ENCODE peak calls at places on chromosomes 16 and 17, in six cellular contexts. T, V, X, I, N and Y are unnamed samples.

GRCh38 chr17:39867084-39867890 is 715 bp upstream of the ZPBP2 start:
- DNase-seq in I (no peak), V (no peak), N (no peak), X (no peak), T (no peak), Y (no peak)

GRCh38 chr16:16861546-16861945 is 482.6 kb downstream of the NPIPA7 start:
- DNase-seq in V (peak; percentile 67), X (peak; percentile 55), N (peak; percentile 0), T (peak; percentile 56), I (peak; percentile 55), Y (peak; percentile 32)

GRCh38 chr17:2487306-2487705 is 24.4 kb downstream of the METTL16 start:
- DNase-seq in V (no peak), X (no peak), I (no peak), N (no peak), T (no peak), Y (no peak)

GRCh38 chr16:70157477-70158260 is 15.9 kb upstream of the CLEC18C start:
- DNase-seq in X (no peak), T (no peak), N (no peak), V (no peak), I (no peak), Y (no peak)

GRCh38 chr16:30095166-30096078 is 591 bp downstream of the YPEL3 start:
- DNase-seq in N (no peak), X (no peak), T (no peak), I (no peak), V (no peak), Y (no peak)

GRCh38 chr17:68763551-68763950 is 162.4 kb upstream of the FAM20A start:
- DNase-seq in T (no peak), N (peak; percentile 43), V (no peak), X (no peak), I (no peak), Y (peak; percentile 40)

GRCh38 chr17:27600471-27600870 is 30.5 kb upstream of the LGALS9 start:
- DNase-seq in X (no peak), T (no peak), I (no peak), V (no peak), N (no peak), Y (no peak)

GRCh38 chr17:44898768-44899073 is 524 bp downstream of the EFTUD2 start:
- DNase-seq in T (no peak), N (no peak), I (no peak), X (no peak), V (no peak), Y (no peak)

GRCh38 chr16:69893086-69893485 is 58.0 kb upstream of the CLEC18A start:
- DNase-seq in V (no peak), N (no peak), X (no peak), I (no peak), T (no peak), Y (no peak)

GRCh38 chr17:1718362-1719165 is 5.9 kb upstream of the WDR81 start:
- DNase-seq in T (peak; percentile 27), X (no peak), N (no peak), V (no peak), I (no peak), Y (no peak)

GRCh38 chr16:68235882-68236803 is at the start of gene ESRP2:
- DNase-seq in N (no peak), X (no peak), I (peak; percentile 80), T (peak; percentile 89), V (peak; percentile 89), Y (no peak)

GRCh38 chr17:77657821-77658220 is 300.7 kb upstream of the TNRC6C start:
- DNase-seq in T (no peak), V (no peak), I (no peak), N (no peak), X (no peak), Y (no peak)

GRCh38 chr17:7853693-7854043 is 1.2 kb upstream of the TMEM88 start:
- DNase-seq in N (no peak), I (peak; percentile 48), X (no peak), V (peak; percentile 63), T (peak; percentile 64), Y (no peak)

GRCh38 chr17:14294876-14295275 is 6.0 kb upstream of the HS3ST3B1 start:
- DNase-seq in T (peak; percentile 42), N (no peak), X (no peak), V (peak; percentile 71), I (peak; percentile 57), Y (no peak)

GRCh38 chr17:35051579-35052239 is 11.8 kb downstream of the RFFL start:
- DNase-seq in X (no peak), V (no peak), T (no peak), I (no peak), N (peak; percentile 84), Y (peak; percentile 19)

GRCh38 chr16:66262253-66263167 is 104.0 kb upstream of the CDH5 start:
- DNase-seq in N (peak; percentile 59), I (no peak), X (no peak), T (no peak), V (no peak), Y (peak; percentile 57)

GRCh38 chr16:81265658-81266451 is 27.4 kb downstream of the BCO1 start:
- DNase-seq in V (no peak), I (no peak), T (no peak), X (no peak), N (no peak), Y (peak; percentile 19)

GRCh38 chr16:14071576-14072271 is 605 bp downstream of the MRTFB start:
- DNase-seq in X (peak; percentile 9), T (peak; percentile 48), I (no peak), N (peak; percentile 41), V (peak; percentile 65), Y (no peak)

GRCh38 chr17:62722625-62723024 is 85.5 kb downstream of the MARCHF10 start:
- DNase-seq in N (peak; percentile 21), V (no peak), I (no peak), X (no peak), T (no peak), Y (peak; percentile 43)

GRCh38 chr16:15887283-15887682 is 1.1 kb downstream of the CEP20 start:
- DNase-seq in V (no peak), I (no peak), X (no peak), N (peak; percentile 8), T (no peak), Y (no peak)

GRCh38 chr17:81194941-81195901 is 27.5 kb downstream of the CEP131 start:
- DNase-seq in X (no peak), T (no peak), N (no peak), V (no peak), I (no peak), Y (no peak)

DNA sequence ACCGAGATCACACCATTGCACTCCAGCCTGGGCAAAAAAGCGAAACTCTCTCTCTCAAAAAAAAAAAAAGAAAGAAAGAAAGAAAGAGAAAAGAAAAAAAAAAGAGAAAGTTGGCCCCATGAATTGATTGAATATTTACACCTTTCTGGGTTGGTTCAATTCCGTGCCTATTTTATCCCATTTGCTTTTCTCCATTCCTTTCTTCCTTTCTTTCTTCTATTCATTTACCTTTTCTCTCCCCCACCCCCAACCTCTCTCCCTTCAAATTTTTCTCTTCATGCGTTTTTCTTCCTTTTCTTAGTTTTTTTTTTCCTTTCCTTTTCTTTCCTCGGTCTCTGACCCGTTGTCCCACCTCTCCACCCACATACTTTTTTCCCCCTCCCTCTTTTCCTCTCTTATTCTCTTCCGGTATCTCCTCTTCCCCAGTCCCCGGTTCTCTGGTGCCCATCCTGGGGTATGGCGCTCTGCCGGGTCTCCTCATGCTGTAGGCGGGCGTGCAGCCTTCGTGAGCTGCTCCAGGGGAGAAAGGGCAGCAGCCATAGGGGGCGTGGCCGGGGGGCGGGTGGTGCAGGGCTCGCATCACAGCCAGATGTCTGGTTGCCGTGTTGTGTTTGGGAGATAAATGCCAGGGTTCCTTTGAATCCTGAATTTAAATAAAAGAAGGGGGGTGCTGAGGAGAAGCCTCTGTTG is 5.3 kb upstream of the COL1A1 start:
- DNase-seq in N (peak; percentile 79), V (peak; percentile 83), T (peak; percentile 91), I (peak; percentile 71), X (no peak), Y (peak; percentile 66)
- H4K8ac ChIP-seq in N (peak overlapping the region; percentile 45), V (no peak overlapping the region), T (no peak overlapping the region), I (no peak overlapping the region), X (no peak overlapping the region), Y (peak overlapping the region; percentile 39)

DNA sequence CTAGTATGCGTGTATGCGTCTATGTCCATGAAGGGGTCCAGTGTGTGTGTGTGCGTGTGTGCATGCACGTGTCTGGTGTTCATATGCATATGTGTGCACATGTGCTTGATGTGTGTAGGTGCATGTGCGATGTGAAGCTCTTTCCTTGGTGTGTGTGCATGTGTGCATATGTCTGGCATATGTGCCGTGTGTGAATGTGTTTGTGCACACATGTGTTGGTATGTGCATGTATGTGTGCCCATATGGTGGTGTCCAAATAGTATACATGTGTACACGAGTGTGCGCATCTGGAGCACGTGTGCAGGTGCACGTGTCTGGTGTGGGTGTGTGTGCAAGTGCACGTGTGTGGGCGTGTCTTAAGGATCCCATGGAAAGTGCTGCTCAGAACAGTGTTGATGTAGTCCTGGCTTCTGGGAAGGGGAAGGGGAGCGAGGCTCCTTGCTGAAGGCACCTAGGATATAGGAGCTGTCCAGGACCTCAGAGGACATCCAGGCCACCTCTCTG is 17.0 kb downstream of the CACNA1G start:
- DNase-seq in T (no peak), V (no peak), I (no peak), N (no peak), X (no peak), Y (no peak)
- H4K8ac ChIP-seq in T (peak overlapping the region; percentile 69), V (no peak overlapping the region), I (no peak overlapping the region), N (no peak overlapping the region), X (no peak overlapping the region), Y (no peak overlapping the region)

GRCh38 chr16:425082-425718 is at the start of gene RAB11FIP3:
- DNase-seq in I (peak; percentile 85), N (peak; percentile 78), X (peak; percentile 84), T (peak; percentile 85), V (peak; percentile 93), Y (peak; percentile 77)
- H4K8ac ChIP-seq in I (no peak within 1 kb of the TSS), N (peak within 1 kb of the TSS; percentile 87), X (peak within 1 kb of the TSS; percentile 65), T (no peak within 1 kb of the TSS), V (peak within 1 kb of the TSS; percentile 83), Y (peak within 1 kb of the TSS; percentile 85)

DNA sequence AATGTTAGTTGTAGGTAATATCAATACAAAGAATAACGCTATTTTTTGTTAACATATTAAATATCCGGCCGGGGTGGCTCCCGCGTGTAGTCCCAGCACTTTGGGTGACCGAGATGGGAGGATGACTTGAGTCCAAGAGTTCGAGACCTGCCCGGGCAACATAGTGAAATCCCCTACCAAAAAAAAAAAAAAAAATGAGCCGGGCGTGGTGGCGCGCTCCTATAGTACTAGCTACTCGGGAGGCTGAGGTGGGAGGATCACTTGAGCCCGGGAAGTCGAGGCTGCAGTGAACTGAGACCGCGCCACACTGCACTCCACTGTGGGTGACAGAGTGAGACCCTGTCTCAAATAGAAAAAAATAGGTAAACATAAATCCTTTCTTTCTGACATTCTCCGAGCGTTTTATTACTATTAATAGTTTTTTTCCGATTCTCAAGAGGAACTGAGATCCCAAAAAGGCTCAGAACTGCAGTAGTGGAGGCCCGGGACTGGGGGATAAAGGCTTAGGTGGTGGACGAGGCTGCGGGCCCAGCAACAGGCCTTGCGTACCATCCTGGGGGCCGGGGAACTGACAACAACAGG is 1.0 kb downstream of the N4BP1 start:
- DNase-seq in N (no peak), X (no peak), V (no peak), T (no peak), I (peak; percentile 61), Y (no peak)
- H4K8ac ChIP-seq in N (no peak overlapping the region), X (no peak overlapping the region), V (peak overlapping the region; percentile 90), T (no peak overlapping the region), I (no peak overlapping the region), Y (peak overlapping the region; percentile 28)

DNA sequence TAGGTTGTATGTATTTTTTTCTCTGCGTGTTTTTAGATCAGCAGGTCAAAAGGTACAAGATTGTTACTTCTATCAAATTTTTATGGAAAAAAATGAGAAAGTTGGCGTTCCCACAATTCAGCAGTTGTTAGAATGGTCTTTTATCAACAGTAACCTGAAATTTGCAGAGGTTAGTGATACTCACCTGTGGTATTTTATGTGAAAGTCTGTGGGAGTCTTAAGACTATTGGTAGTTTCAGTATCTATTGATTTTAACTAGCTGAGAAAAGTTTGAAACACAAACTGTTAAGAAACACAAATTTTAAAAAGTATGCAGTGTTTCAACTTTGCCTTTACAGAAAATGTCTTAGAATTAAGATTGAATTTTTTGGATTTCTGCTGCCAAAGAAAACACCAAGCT is 49.6 kb downstream of the CYLD start:
- DNase-seq in I (no peak), N (no peak), V (no peak), T (no peak), X (no peak), Y (no peak)
- H4K8ac ChIP-seq in I (no peak overlapping the region), N (no peak overlapping the region), V (no peak overlapping the region), T (no peak overlapping the region), X (no peak overlapping the region), Y (no peak overlapping the region)